ENCODE peak calls at places on chromosome 12, in ten cellular contexts. C is HepG2, R is esophagus muscularis mucosa, I is upper lobe of left lung, V is vagina, Z is HCT116, H is endothelial cell of umbilical vein, N is sigmoid colon, B is H1, E is spleen. A is an unnamed sample.

GRCh38 chr12:34386621-34387255 is 364.4 kb downstream of the ALG10 start:
- DNase-seq in C (no peak), R (no peak), I (no peak), V (no peak), Z (no peak), H (no peak), N (no peak), B (no peak), E (no peak), A (no peak)

GRCh38 chr12:101470939-101471338 is 4.2 kb upstream of the SPIC start:
- DNase-seq in C (no peak), R (no peak), I (no peak), V (no peak), Z (no peak), H (no peak), N (no peak), B (no peak), E (no peak), A (no peak)

GRCh38 chr12:132255642-132256041 is 73.7 kb downstream of the GALNT9 start:
- DNase-seq in C (no peak), R (no peak), I (no peak), V (no peak), Z (no peak), H (no peak), N (no peak), B (no peak), E (no peak), A (no peak)

GRCh38 chr12:100706029-100706428 is 88.5 kb upstream of the ANO4 start:
- DNase-seq in C (no peak), R (no peak), I (no peak), V (no peak), Z (peak), H (no peak), N (no peak), B (no peak), E (no peak), A (no peak)

GRCh38 chr12:49763006-49763591 is 21.7 kb downstream of the TMBIM6 start:
- DNase-seq in C (peak), R (no peak), I (peak), V (no peak), Z (no peak), H (peak), N (peak), B (peak), E (peak), A (peak)

GRCh38 chr12:113136128-113136989 is 798 bp upstream of the RASAL1 start:
- DNase-seq in C (no peak), R (no peak), I (no peak), V (no peak), Z (peak), H (no peak), N (no peak), B (no peak), E (peak), A (peak)

GRCh38 chr12:4251228-4251891 is 22.2 kb upstream of the CCND2 start:
- DNase-seq in C (no peak), R (peak), I (no peak), V (no peak), Z (no peak), H (no peak), N (no peak), B (no peak), E (no peak), A (no peak)

GRCh38 chr12:71157601-71158233 is at the start of gene TSPAN8:
- DNase-seq in C (peak), R (no peak), I (no peak), V (no peak), Z (no peak), H (peak), N (no peak), B (no peak), E (no peak), A (peak)

GRCh38 chr12:89060133-89060532 is 292.2 kb downstream of the DUSP6 start:
- DNase-seq in C (no peak), R (peak), I (no peak), V (no peak), Z (no peak), H (no peak), N (no peak), B (no peak), E (no peak), A (no peak)

GRCh38 chr12:43758728-43759563 is at the start of the genes IRAK4 and PUS7L:
- DNase-seq in C (peak), R (peak), I (peak), V (no peak), Z (peak), H (peak), N (peak), B (no peak), E (peak), A (peak)

DNA sequence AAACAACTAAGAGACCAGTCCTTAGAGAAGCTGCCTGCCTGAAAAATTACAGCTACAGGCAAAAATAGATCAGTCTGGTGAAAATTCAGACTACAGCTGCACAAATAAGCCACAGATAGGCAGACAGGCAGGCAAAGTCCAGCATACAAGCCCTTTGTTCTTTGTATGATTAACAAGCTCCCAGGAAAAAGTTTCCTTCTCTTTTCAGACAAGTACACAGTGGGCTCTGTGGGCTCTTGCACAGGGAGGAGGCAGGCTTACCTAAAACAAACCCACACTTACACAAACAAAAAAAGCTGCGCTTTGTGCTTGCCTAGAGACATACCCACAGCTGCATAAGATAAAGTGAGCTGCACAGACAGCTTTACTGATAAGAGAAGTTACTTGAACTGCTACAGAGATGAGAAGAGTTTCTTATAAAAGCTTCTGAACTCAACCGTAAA is 7.7 kb downstream of the OR6C68 start:
- DNase-seq in C (peak), R (no peak), I (no peak), V (no peak), Z (no peak), H (no peak), N (no peak), B (no peak), E (no peak), A (no peak)
- H3K27ac ChIP-seq in C (peak), R (no peak), I (no peak), V (no peak), Z (no peak), H (no peak), N (no peak), B (no peak), E (no peak), A (no peak)

GRCh38 chr12:109844983-109845841 is 12.0 kb upstream of the TRPV4 start:
- DNase-seq in C (peak), R (no peak), I (peak), V (no peak), Z (peak), H (peak), N (peak), B (peak), E (peak), A (peak)
- TF ChIP-seq POLR2AphosphoS5 in C (no peak), R (peak), I (no peak), V (no peak), Z (no peak), H (no peak), N (no peak), B (no peak), E (peak), A (no peak)

GRCh38 chr12:24795699-24796385 is 153.1 kb downstream of the BCAT1 start:
- DNase-seq in C (no peak), R (no peak), I (no peak), V (no peak), Z (no peak), H (peak), N (no peak), B (no peak), E (no peak), A (no peak)
- H3K27ac ChIP-seq in C (no peak), R (no peak), I (no peak), V (no peak), Z (no peak), H (no peak), N (no peak), B (no peak), E (no peak), A (no peak)

DNA sequence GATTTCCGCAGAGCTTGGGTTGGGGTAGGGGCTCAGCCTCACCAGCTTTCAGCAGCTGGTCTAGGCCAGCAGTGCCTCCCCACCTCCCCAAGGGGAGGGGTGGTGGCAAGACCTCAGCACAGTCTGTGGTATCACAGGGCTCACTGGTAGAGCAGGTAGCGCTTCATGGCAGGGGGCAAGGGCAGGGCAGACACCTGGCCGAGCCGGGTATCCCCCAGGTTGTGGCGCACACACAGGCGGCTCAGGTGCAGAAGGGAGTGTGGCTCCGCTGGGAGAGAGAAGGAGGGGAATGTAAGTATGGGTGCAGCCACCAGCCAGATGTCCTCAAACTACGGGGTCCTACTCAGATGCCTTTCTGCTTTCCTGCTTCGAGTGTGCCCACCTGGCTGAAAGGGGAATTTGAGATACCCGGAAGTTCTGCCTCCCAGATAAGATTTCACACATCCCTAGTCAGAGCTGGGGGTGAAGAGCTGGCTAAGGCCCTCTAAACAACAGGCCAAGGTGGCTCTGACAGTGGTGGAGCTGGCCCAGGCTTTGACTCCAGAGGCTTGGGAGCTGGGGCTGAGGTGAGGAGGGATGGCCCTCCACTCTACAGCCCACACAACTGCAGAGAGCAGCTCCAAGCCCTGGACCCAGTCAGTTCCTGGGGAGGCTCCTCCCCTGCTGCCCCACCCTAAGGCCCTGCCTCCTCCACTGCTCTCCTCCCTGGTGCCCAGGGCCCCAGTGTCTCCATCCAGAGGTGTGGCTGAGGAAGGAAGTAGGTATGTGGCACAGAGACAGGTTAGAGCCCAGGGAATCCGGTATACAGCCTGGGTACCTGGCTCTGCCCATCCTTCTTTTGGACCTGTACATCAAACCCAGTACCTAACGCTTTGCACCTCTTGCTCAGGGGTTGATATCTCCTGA is 1.8 kb downstream of the SPSB2 start:
- DNase-seq in C (no peak), R (no peak), I (peak), V (no peak), Z (peak), H (no peak), N (no peak), B (no peak), E (peak), A (peak)
- TF ChIP-seq POLR2AphosphoS5 in C (peak), R (no peak), I (no peak), V (no peak), Z (peak), H (peak), N (no peak), B (peak), E (peak), A (peak)

A was measured in transverse colon.